ENCODE peak calls at places on chromosomes 11 and 22, in ten cellular contexts. I is activated T-cell treated with anti-CD3 and anti-CD28 coated beads, Interleukin-2, amount 50 U/mL, for 72 hours; Y is stimulated activated CD4-positive, alpha-beta T cell treated with anti-CD3 and anti-CD28 coated beads, TNF-alpha, amount 100 ng/mL, for 24 hours; U is epithelial cell of esophagus; F is iPS DF 6.9; M is activated CD4-positive, alpha-beta T cell treated with anti-CD3 and anti-CD28 coated beads, Interleukin-2, amount 50 U/mL, for 48 hours; K is adipocyte; L is HTR-8/SVneo; O is NCI-H2081; G is C1 segment of cervical spinal cord. J is an unnamed sample.

GRCh38 chr11:44979536-44980399 is 29.1 kb upstream of the TP53I11 start:
- DNase-seq in I (no peak), Y (no peak), U (peak), F (no peak), M (no peak), K (no peak), L (no peak), O (peak), G (no peak), J (no peak)

GRCh38 chr11:12090061-12090572 is 20.3 kb upstream of the MICAL2 start:
- DNase-seq in I (no peak), Y (no peak), U (peak), F (no peak), M (no peak), K (peak), L (no peak), O (no peak), G (no peak), J (peak)

GRCh38 chr11:115249179-115249578 is 255.0 kb downstream of the CADM1 start:
- DNase-seq in I (no peak), Y (no peak), U (no peak), F (no peak), M (no peak), K (no peak), L (no peak), O (no peak), G (no peak), J (no peak)

GRCh38 chr11:115042002-115042401 is 363.7 kb downstream of the NXPE2 start:
- DNase-seq in I (no peak), Y (no peak), U (no peak), F (no peak), M (no peak), K (no peak), L (no peak), O (no peak), G (no peak), J (no peak)

GRCh38 chr11:62555464-62556092 is 9.0 kb upstream of the AHNAK start:
- DNase-seq in I (peak), Y (no peak), U (no peak), F (no peak), M (peak), K (peak), L (no peak), O (no peak), G (no peak), J (peak)

GRCh38 chr22:26587991-26588613 is 1.8 kb downstream of the TPST2 start:
- DNase-seq in I (no peak), Y (no peak), U (no peak), F (no peak), M (no peak), K (peak), L (no peak), O (no peak), G (no peak), J (no peak)

GRCh38 chr11:73416711-73417265 is 40.6 kb downstream of the RELT start:
- DNase-seq in I (no peak), Y (no peak), U (peak), F (no peak), M (no peak), K (peak), L (no peak), O (no peak), G (no peak), J (no peak)

GRCh38 chr11:10696797-10697620 is 3.5 kb upstream of the IRAG1 start:
- DNase-seq in I (no peak), Y (no peak), U (no peak), F (no peak), M (no peak), K (no peak), L (no peak), O (no peak), G (no peak), J (no peak)

GRCh38 chr11:241634-242033 is 4.9 kb downstream of the PSMD13 start:
- DNase-seq in I (no peak), Y (no peak), U (no peak), F (no peak), M (no peak), K (no peak), L (no peak), O (no peak), G (no peak), J (no peak)

GRCh38 chr11:114308689-114309089 is 12.5 kb downstream of the NNMT start:
- DNase-seq in I (no peak), Y (no peak), U (no peak), F (no peak), M (no peak), K (peak), L (no peak), O (peak), G (no peak), J (no peak)

GRCh38 chr11:47998733-47999359 is 18.5 kb downstream of the PTPRJ start:
- DNase-seq in I (no peak), Y (no peak), U (no peak), F (no peak), M (no peak), K (no peak), L (no peak), O (no peak), G (no peak), J (no peak)

GRCh38 chr22:46065733-46066454 is 84.4 kb upstream of the PPARA start:
- DNase-seq in I (no peak), Y (no peak), U (no peak), F (no peak), M (no peak), K (no peak), L (no peak), O (no peak), G (no peak), J (no peak)

GRCh38 chr11:47354913-47355282 is 2.4 kb upstream of the MYBPC3 start:
- DNase-seq in I (no peak), Y (no peak), U (no peak), F (no peak), M (no peak), K (no peak), L (no peak), O (no peak), G (no peak), J (no peak)

GRCh38 chr11:36088234-36088975 is 144.5 kb downstream of the LDLRAD3 start:
- DNase-seq in I (no peak), Y (no peak), U (no peak), F (no peak), M (no peak), K (peak), L (no peak), O (no peak), G (no peak), J (no peak)

GRCh38 chr11:27698872-27699241 is 1.4 kb downstream of the BDNF start:
- DNase-seq in I (peak), Y (peak), U (peak), F (no peak), M (peak), K (peak), L (peak), O (peak), G (no peak), J (peak)

GRCh38 chr22:38383417-38383816 is 66.2 kb upstream of the CSNK1E start:
- DNase-seq in I (no peak), Y (no peak), U (no peak), F (no peak), M (no peak), K (peak), L (no peak), O (no peak), G (no peak), J (no peak)

GRCh38 chr22:21741059-21741458 is 5.5 kb upstream of the YPEL1 start:
- DNase-seq in I (no peak), Y (no peak), U (no peak), F (no peak), M (no peak), K (no peak), L (no peak), O (no peak), G (no peak), J (no peak)

GRCh38 chr11:4514196-4514595 is 30.8 kb upstream of the OR52M1 start:
- DNase-seq in I (no peak), Y (no peak), U (no peak), F (no peak), M (no peak), K (no peak), L (no peak), O (no peak), G (no peak), J (no peak)

GRCh38 chr22:24954114-24954463 is 1.6 kb downstream of the KIAA1671 start:
- DNase-seq in I (no peak), Y (no peak), U (no peak), F (no peak), M (no peak), K (no peak), L (no peak), O (no peak), G (no peak), J (no peak)

GRCh38 chr22:46079093-46079860 is 71.0 kb upstream of the PPARA start:
- DNase-seq in I (no peak), Y (no peak), U (no peak), F (no peak), M (no peak), K (no peak), L (no peak), O (no peak), G (no peak), J (no peak)

GRCh38 chr11:118406599-118407166 is 5.3 kb downstream of the ATP5MG start:
- DNase-seq in I (no peak), Y (no peak), U (no peak), F (no peak), M (no peak), K (peak), L (no peak), O (peak), G (no peak), J (no peak)

GRCh38 chr11:104093426-104094280 is 57.2 kb downstream of the DDI1 start:
- DNase-seq in I (no peak), Y (no peak), U (no peak), F (no peak), M (no peak), K (peak), L (no peak), O (no peak), G (no peak), J (no peak)

GRCh38 chr11:66866420-66867010 is 9.7 kb downstream of the LRFN4 start:
- DNase-seq in I (no peak), Y (no peak), U (no peak), F (no peak), M (no peak), K (no peak), L (no peak), O (no peak), G (no peak), J (no peak)

J was measured in activated CD8-positive, alpha-beta T cell treated with anti-CD3 and anti-CD28 coated beads, Interleukin-2, amount 10 ng/mL, durations not matched to agents 7 days and 5 days.